ENCODE peak calls at places on chromosomes 5 and 9, in four cellular contexts. One of them, this sample, is unnamed.

GRCh38 chr9:27227192-27227591 is 69.8 kb downstream of the EQTN start:
- DNase-seq in activated naive CD4-positive, alpha-beta T cell: no peak
- DNase-seq in cardiac septum: no peak
- DNase-seq in spleen: no peak
- DNase-seq in this sample: no peak

GRCh38 chr5:53381-54174 is 38.4 kb upstream of the PLEKHG4B start:
- DNase-seq in activated naive CD4-positive, alpha-beta T cell: no peak
- DNase-seq in cardiac septum: no peak
- DNase-seq in spleen: no peak
- DNase-seq in this sample: no peak

GRCh38 chr9:86487222-86487841 is 133.1 kb upstream of the TUT7 start:
- DNase-seq in activated naive CD4-positive, alpha-beta T cell: no peak
- DNase-seq in cardiac septum: no peak
- DNase-seq in spleen: no peak
- DNase-seq in this sample: no peak

GRCh38 chr9:105445203-105445881 is 2.5 kb upstream of the FSD1L start:
- DNase-seq in activated naive CD4-positive, alpha-beta T cell: no peak
- DNase-seq in cardiac septum: no peak
- DNase-seq in spleen: no peak
- DNase-seq in this sample: no peak

GRCh38 chr5:72036951-72037350 is 70.3 kb upstream of the MAP1B start:
- DNase-seq in activated naive CD4-positive, alpha-beta T cell: no peak
- DNase-seq in cardiac septum: no peak
- DNase-seq in spleen: no peak
- DNase-seq in this sample: no peak

GRCh38 chr5:124436294-124436693 is 310.1 kb downstream of the ZNF608 start:
- DNase-seq in activated naive CD4-positive, alpha-beta T cell: no peak
- DNase-seq in cardiac septum: no peak
- DNase-seq in spleen: no peak
- DNase-seq in this sample: no peak

GRCh38 chr5:151620463-151620844 is 29.3 kb upstream of the FAT2 start:
- DNase-seq in activated naive CD4-positive, alpha-beta T cell: no peak
- DNase-seq in cardiac septum: no peak
- DNase-seq in spleen: no peak
- DNase-seq in this sample: no peak

GRCh38 chr5:124824637-124825158 is 78.3 kb upstream of the ZNF608 start:
- DNase-seq in activated naive CD4-positive, alpha-beta T cell: no peak
- DNase-seq in cardiac septum: no peak
- DNase-seq in spleen: no peak
- DNase-seq in this sample: no peak

GRCh38 chr5:150904479-150905311 is at the start of gene ZNF300:
- DNase-seq in activated naive CD4-positive, alpha-beta T cell: peak; percentile 22
- DNase-seq in cardiac septum: peak; percentile 90
- DNase-seq in spleen: peak; percentile 89
- DNase-seq in this sample: peak; percentile 39

GRCh38 chr9:100204796-100205195 is 105.8 kb downstream of the INVS start:
- DNase-seq in activated naive CD4-positive, alpha-beta T cell: no peak
- DNase-seq in cardiac septum: no peak
- DNase-seq in spleen: no peak
- DNase-seq in this sample: no peak

GRCh38 chr5:51518607-51519006 is 135.4 kb downstream of the ISL1 start:
- DNase-seq in activated naive CD4-positive, alpha-beta T cell: no peak
- DNase-seq in cardiac septum: no peak
- DNase-seq in spleen: no peak
- DNase-seq in this sample: no peak

GRCh38 chr5:145479862-145480261 is 355.3 kb downstream of the PRELID2 start:
- DNase-seq in activated naive CD4-positive, alpha-beta T cell: no peak
- DNase-seq in cardiac septum: no peak
- DNase-seq in spleen: no peak
- DNase-seq in this sample: no peak

GRCh38 chr5:55363861-55364260 is 56.1 kb downstream of the MTREX start:
- DNase-seq in activated naive CD4-positive, alpha-beta T cell: no peak
- DNase-seq in cardiac septum: no peak
- DNase-seq in spleen: no peak
- DNase-seq in this sample: no peak

GRCh38 chr9:70053864-70054263 is 10.2 kb downstream of the MAMDC2 start:
- DNase-seq in activated naive CD4-positive, alpha-beta T cell: no peak
- DNase-seq in cardiac septum: no peak
- DNase-seq in spleen: no peak
- DNase-seq in this sample: no peak

GRCh38 chr5:170755679-170756456 is 27.7 kb upstream of the GABRP start:
- DNase-seq in activated naive CD4-positive, alpha-beta T cell: no peak
- DNase-seq in cardiac septum: no peak
- DNase-seq in spleen: no peak
- DNase-seq in this sample: no peak

GRCh38 chr9:35254237-35254636 is 92.4 kb downstream of the UNC13B start:
- DNase-seq in activated naive CD4-positive, alpha-beta T cell: no peak
- DNase-seq in cardiac septum: no peak
- DNase-seq in spleen: no peak
- DNase-seq in this sample: no peak

GRCh38 chr5:109866051-109866450 is 176.3 kb downstream of the MAN2A1 start:
- DNase-seq in activated naive CD4-positive, alpha-beta T cell: no peak
- DNase-seq in cardiac septum: no peak
- DNase-seq in spleen: no peak
- DNase-seq in this sample: no peak

GRCh38 chr5:78399115-78399514 is 38.7 kb downstream of the SCAMP1 start:
- DNase-seq in activated naive CD4-positive, alpha-beta T cell: no peak
- DNase-seq in cardiac septum: no peak
- DNase-seq in spleen: no peak
- DNase-seq in this sample: no peak

GRCh38 chr5:72937517-72938061 is 18.3 kb upstream of the FCHO2 start:
- DNase-seq in activated naive CD4-positive, alpha-beta T cell: no peak
- DNase-seq in cardiac septum: no peak
- DNase-seq in spleen: no peak
- DNase-seq in this sample: no peak

GRCh38 chr5:137752873-137753226 is 1.3 kb downstream of the HNRNPA0 start:
- DNase-seq in activated naive CD4-positive, alpha-beta T cell: no peak
- DNase-seq in cardiac septum: no peak
- DNase-seq in spleen: no peak
- DNase-seq in this sample: no peak

GRCh38 chr9:9919174-9919573 is 693.6 kb downstream of the PTPRD start:
- DNase-seq in activated naive CD4-positive, alpha-beta T cell: no peak
- DNase-seq in cardiac septum: no peak
- DNase-seq in spleen: no peak
- DNase-seq in this sample: no peak

GRCh38 chr5:137492321-137492720 is 6.8 kb downstream of the SPOCK1 start:
- DNase-seq in activated naive CD4-positive, alpha-beta T cell: no peak
- DNase-seq in cardiac septum: no peak
- DNase-seq in spleen: no peak
- DNase-seq in this sample: no peak

GRCh38 chr5:147391781-147392180 is 118.1 kb downstream of the DPYSL3 start:
- DNase-seq in activated naive CD4-positive, alpha-beta T cell: no peak
- DNase-seq in cardiac septum: no peak
- DNase-seq in spleen: no peak
- DNase-seq in this sample: no peak

This sample was measured in CD4-positive, alpha-beta memory T cell.